ENCODE peak calls at places on chromosomes 4 and X, in ten cellular contexts. Z, N, R, P, U, O, C, F, E and S are unnamed samples.

GRCh38 chr4:42345962-42346544 is 51.2 kb upstream of the SHISA3 start:
- DNase-seq in R (no peak), Z (no peak), P (no peak), F (no peak), C (no peak), U (no peak), E (no peak), O (no peak), N (no peak), S (no peak)

GRCh38 chrX:15939737-15940136 is 85.1 kb upstream of the AP1S2 start:
- DNase-seq in C (no peak), U (no peak), N (no peak), E (no peak), O (no peak), P (peak; percentile 6), F (no peak), R (no peak), Z (no peak), S (no peak)

GRCh38 chr4:10160280-10160856 is 43.8 kb upstream of the WDR1 start:
- DNase-seq in F (no peak), P (peak; percentile 62), C (no peak), Z (no peak), E (peak; percentile 24), O (no peak), U (no peak), R (no peak), N (no peak), S (no peak)

GRCh38 chrX:38126179-38126578 is 94.5 kb downstream of the SRPX start:
- DNase-seq in O (no peak), R (no peak), U (no peak), C (no peak), N (no peak), Z (no peak), F (no peak), E (no peak), P (peak; percentile 12), S (no peak)

GRCh38 chrX:103453655-103454054 is 65.6 kb downstream of the RAB40A start:
- DNase-seq in R (no peak), P (no peak), O (no peak), E (peak; percentile 97), Z (peak; percentile 8), U (no peak), N (no peak), F (no peak), C (no peak), S (no peak)

GRCh38 chr4:15410750-15411149 is 17.1 kb upstream of the C1QTNF7 start:
- DNase-seq in O (no peak), U (no peak), R (no peak), C (no peak), F (no peak), E (no peak), N (no peak), P (peak; percentile 73), Z (no peak), S (no peak)

GRCh38 chrX:104113237-104113965 is 1.1 kb downstream of the ZCCHC18 start:
- DNase-seq in E (peak; percentile 53), N (peak; percentile 52), U (no peak), P (peak; percentile 56), O (peak; percentile 52), F (peak; percentile 47), R (no peak), C (peak; percentile 47), Z (peak; percentile 29), S (peak; percentile 55)

GRCh38 chrX:1265061-1265460 is 3.6 kb upstream of the CSF2RA start:
- DNase-seq in N (no peak), R (no peak), O (no peak), U (no peak), C (no peak), Z (no peak), E (no peak), F (no peak), P (no peak), S (no peak)

GRCh38 chr4:58113083-58113482 is 1002.9 kb upstream of the IGFBP7 start:
- DNase-seq in E (no peak), O (no peak), N (no peak), R (no peak), F (no peak), C (no peak), U (no peak), Z (no peak), P (no peak), S (no peak)

GRCh38 chr4:77178560-77178959 is 21.6 kb downstream of the CCNG2 start:
- DNase-seq in N (no peak), P (no peak), E (no peak), C (no peak), O (no peak), Z (no peak), R (no peak), F (no peak), U (no peak), S (no peak)

GRCh38 chrX:120380699-120381098 is 18.8 kb downstream of the ATP1B4 start:
- DNase-seq in R (no peak), O (no peak), C (no peak), P (peak; percentile 30), Z (peak; percentile 14), E (no peak), U (no peak), F (peak; percentile 5), N (no peak), S (no peak)

GRCh38 chr4:180674629-180675367 is 1568.4 kb upstream of the TENM3 start:
- DNase-seq in R (no peak), N (no peak), E (no peak), C (no peak), O (no peak), Z (no peak), F (no peak), P (no peak), U (no peak), S (no peak)

GRCh38 chr4:184267673-184268573 is 50.2 kb upstream of the ENPP6 start:
- DNase-seq in Z (peak; percentile 37), R (no peak), C (no peak), U (peak; percentile 83), P (peak; percentile 92), E (peak; percentile 97), O (peak; percentile 46), N (no peak), F (no peak), S (no peak)

GRCh38 chrX:127011629-127012028 is 192.1 kb downstream of the PRR32 start:
- DNase-seq in Z (no peak), C (no peak), N (no peak), E (no peak), O (no peak), F (no peak), U (no peak), P (peak; percentile 2), R (no peak), S (no peak)

GRCh38 chrX:126580877-126581276 is 28.3 kb upstream of the DCAF12L1 start:
- DNase-seq in F (no peak), P (no peak), U (no peak), Z (no peak), R (no peak), C (no peak), E (no peak), N (no peak), O (no peak), S (no peak)

GRCh38 chr4:186150926-186151325 is 40.4 kb upstream of the CYP4V2 start:
- DNase-seq in N (no peak), P (no peak), E (no peak), C (no peak), F (no peak), R (no peak), Z (no peak), U (no peak), O (no peak), S (no peak)

DNA sequence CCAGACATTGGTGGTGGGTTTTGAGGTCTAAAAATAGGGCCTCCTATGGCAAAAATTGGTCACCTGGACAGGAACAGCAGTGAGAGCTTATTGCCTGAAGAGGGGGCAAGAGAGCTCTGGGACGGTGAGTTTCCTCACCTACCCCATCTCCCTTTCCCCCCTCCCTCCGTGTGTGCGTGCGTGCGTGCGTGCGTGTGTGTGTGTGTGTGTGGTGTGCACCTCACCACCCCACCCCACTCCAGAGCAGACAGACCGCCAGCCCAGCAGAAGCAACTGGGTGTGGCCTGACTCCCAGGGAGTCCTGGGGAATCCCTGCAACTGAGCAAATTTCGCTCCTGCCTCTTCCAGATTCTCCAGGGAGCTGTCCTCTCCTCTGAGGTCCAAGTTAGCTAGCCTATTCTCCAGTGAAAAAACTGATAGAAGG is 44.7 kb downstream of the PRPS1 start:
- DNase-seq in N (peak; percentile 68), C (peak; percentile 83), P (peak; percentile 82), O (peak; percentile 83), E (peak; percentile 56), Z (peak; percentile 31), R (peak; percentile 91), F (peak; percentile 75), U (peak; percentile 96), S (peak; percentile 65)
- TF ChIP-seq POLR2A in N (no peak), C (peak; percentile 35), P (no peak), O (peak; percentile 34), E (no peak), Z (no peak), R (no peak), F (peak; percentile 60), U (no peak), S (no peak)

GRCh38 chr4:123417813-123418212 is 21.2 kb downstream of the SPRY1 start:
- DNase-seq in N (no peak), O (no peak), U (no peak), Z (no peak), C (no peak), R (no peak), P (no peak), E (no peak), F (no peak), S (no peak)
- H3K4me3 ChIP-seq in N (no peak overlapping the region), O (no peak overlapping the region), U (no peak overlapping the region), Z (no peak overlapping the region), C (no peak overlapping the region), R (no peak overlapping the region), P (no peak overlapping the region), E (no peak overlapping the region), F (no peak overlapping the region), S (no peak overlapping the region)

GRCh38 chr4:147076179-147076578 is 130.5 kb upstream of the TTC29 start:
- DNase-seq in C (no peak), Z (no peak), P (no peak), O (no peak), E (no peak), U (no peak), R (no peak), F (no peak), N (no peak), S (no peak)
- TF ChIP-seq POLR2A in C (no peak), Z (no peak), P (no peak), O (no peak), E (no peak), U (no peak), R (no peak), F (no peak), N (no peak), S (no peak)

DNA sequence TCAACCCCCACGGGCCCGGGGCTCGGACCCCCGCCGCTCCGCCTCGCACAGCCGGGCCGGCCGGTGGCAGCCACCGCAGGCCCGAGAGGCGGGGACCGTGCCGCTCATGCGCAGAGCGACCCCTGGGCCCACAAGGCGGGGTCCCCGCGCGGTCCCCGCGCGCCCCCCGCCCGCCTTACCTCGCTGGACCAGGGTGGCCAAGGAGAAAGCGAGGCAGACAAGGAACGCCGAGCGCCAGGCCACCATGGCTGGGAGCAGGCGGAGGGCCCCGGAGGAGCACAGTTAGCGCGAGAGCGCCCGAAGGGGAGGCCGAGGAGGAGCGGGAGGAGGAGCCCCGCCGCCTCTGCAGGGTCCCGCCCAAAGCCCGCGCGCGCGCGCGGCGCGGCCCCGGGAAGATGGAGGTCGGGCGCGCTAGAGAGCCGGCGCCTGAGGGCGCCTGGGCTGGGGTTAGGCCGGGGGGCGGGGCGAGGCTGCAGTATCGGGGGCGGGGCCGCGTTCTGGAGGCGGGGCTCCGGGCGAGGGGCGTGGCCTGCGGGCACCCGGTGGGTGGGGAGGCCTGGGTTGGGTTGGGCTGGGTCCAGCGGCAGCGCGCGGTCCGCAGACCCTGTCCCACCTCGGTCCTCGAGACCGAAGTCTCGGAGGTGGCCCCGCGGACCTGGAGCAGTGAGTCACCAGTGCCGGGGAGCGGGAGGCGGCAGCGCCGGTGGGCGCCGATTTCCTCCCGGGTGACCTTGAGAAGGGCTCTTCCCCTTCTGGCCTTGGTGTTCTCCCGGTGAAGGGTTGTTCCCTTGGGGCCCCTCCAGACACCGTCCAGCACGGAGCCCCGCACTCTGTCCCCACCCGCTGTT is at the start of gene CD99L2:
- DNase-seq in N (peak; percentile 88), Z (peak; percentile 66), U (peak; percentile 96), E (peak; percentile 78), C (peak; percentile 89), R (peak; percentile 90), P (peak; percentile 88), F (peak; percentile 83), O (peak; percentile 85), S (peak; percentile 81)
- H3K4me3 ChIP-seq in N (peak within 1 kb of the TSS; percentile 37), Z (peak within 1 kb of the TSS; percentile 92), U (peak within 1 kb of the TSS; percentile 50), E (peak within 1 kb of the TSS; percentile 95), C (peak within 1 kb of the TSS; percentile 67), R (peak within 1 kb of the TSS; percentile 71), P (peak within 1 kb of the TSS; percentile 72), F (peak within 1 kb of the TSS; percentile 32), O (peak within 1 kb of the TSS; percentile 47), S (peak within 1 kb of the TSS; percentile 55)